ENCODE peak calls at places on chromosomes 1 and 21, in four cellular contexts. One of them, this sample, is unnamed.
A peak's percentile ranks its signal among the peaks of the same experiment; 100 is the strongest.

GRCh38 chr1:231872461-231872910 is 245.9 kb downstream of the DISC1 start:
- DNase-seq in suprapubic skin: no peak
- DNase-seq in ovary: no peak
- DNase-seq in heart left ventricle: no peak
- DNase-seq in this sample: no peak

GRCh38 chr1:187621961-187622360 is 793.2 kb downstream of the PLA2G4A start:
- DNase-seq in suprapubic skin: no peak
- DNase-seq in heart left ventricle: no peak
- DNase-seq in ovary: no peak
- DNase-seq in this sample: no peak

GRCh38 chr1:8551057-8551456 is 233.1 kb downstream of the SLC45A1 start:
- DNase-seq in suprapubic skin: no peak
- DNase-seq in heart left ventricle: no peak
- DNase-seq in ovary: no peak
- DNase-seq in this sample: no peak

GRCh38 chr21:32807717-32808380 is 36.3 kb upstream of the PAXBP1 start:
- DNase-seq in ovary: no peak
- DNase-seq in heart left ventricle: no peak
- DNase-seq in suprapubic skin: no peak
- DNase-seq in this sample: no peak

GRCh38 chr1:39124282-39124681 is 80.2 kb upstream of the MACF1 start:
- DNase-seq in ovary: no peak
- DNase-seq in suprapubic skin: no peak
- DNase-seq in heart left ventricle: no peak
- DNase-seq in this sample: no peak

GRCh38 chr1:82366694-82367093 is 566.0 kb downstream of the ADGRL2 start:
- DNase-seq in ovary: no peak
- DNase-seq in heart left ventricle: no peak
- DNase-seq in suprapubic skin: no peak
- DNase-seq in this sample: peak; percentile 79

GRCh38 chr1:74343191-74343590 is 108.0 kb downstream of the TNNI3K start:
- DNase-seq in heart left ventricle: peak; percentile 24
- DNase-seq in ovary: no peak
- DNase-seq in suprapubic skin: no peak
- DNase-seq in this sample: no peak

GRCh38 chr1:246035060-246035531 is 472.0 kb downstream of the SMYD3 start:
- DNase-seq in heart left ventricle: no peak
- DNase-seq in suprapubic skin: no peak
- DNase-seq in ovary: no peak
- DNase-seq in this sample: no peak

GRCh38 chr1:58982259-58982998 is 198.6 kb upstream of the JUN start:
- DNase-seq in suprapubic skin: peak; percentile 71
- DNase-seq in heart left ventricle: peak; percentile 47
- DNase-seq in ovary: peak; percentile 27
- DNase-seq in this sample: no peak

GRCh38 chr1:228146761-228147693 is 2.7 kb upstream of the GJC2 start:
- DNase-seq in suprapubic skin: peak; percentile 64
- DNase-seq in heart left ventricle: no peak
- DNase-seq in ovary: no peak
- DNase-seq in this sample: no peak

GRCh38 chr1:228145050-228145343 is 4.7 kb upstream of the GJC2 start:
- DNase-seq in suprapubic skin: peak; percentile 55
- DNase-seq in ovary: no peak
- DNase-seq in heart left ventricle: no peak
- DNase-seq in this sample: no peak

GRCh38 chr1:228147768-228148167 is 2.0 kb upstream of the GJC2 start:
- DNase-seq in heart left ventricle: no peak
- DNase-seq in suprapubic skin: peak; percentile 58
- DNase-seq in ovary: no peak
- DNase-seq in this sample: no peak

GRCh38 chr1:228144213-228145049 is 4.4 kb downstream of the GUK1 start:
- DNase-seq in ovary: no peak
- DNase-seq in suprapubic skin: peak; percentile 54
- DNase-seq in heart left ventricle: no peak
- DNase-seq in this sample: no peak

DNA sequence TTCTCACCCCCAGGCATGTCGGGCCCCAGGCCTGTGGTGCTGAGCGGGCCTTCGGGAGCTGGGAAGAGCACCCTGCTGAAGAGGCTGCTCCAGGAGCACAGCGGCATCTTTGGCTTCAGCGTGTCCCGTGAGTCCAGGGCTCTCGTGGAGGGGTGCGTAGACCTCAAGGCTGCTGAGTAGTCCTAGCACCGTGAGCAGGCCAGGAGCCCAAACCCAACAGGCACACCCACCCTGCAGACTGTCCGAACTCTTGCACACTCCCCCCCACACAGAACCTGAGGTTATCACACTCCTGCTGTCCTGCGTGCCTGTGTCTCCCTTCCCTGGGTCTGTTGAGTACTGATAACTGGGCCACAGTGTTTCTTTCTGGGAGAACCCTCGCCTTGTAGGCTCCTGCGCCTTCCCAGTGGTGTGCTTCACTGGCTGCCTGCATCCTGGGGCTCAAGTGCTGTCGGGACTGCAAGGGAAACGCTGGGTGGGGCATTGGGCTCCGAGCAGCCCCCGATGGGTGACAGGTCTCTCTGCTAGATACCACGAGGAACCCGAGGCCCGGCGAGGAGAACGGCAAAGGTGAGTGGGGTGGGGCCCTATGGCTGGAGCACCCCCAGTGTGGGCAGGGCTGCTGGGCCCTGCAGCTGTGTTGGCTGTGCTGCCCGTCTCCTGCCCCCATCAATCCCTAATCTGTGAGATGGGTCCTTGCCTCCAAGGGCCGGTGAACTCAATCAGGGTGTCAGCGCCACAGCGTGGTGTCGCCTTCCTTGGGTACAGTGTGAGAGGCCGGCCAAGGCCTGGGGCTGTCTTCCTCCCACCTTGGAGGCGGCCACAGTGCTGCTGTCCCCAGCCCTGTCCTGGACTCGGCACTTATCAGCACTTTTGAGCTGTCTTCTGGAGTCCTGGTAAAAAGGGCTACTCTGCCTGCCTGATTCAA is 4.0 kb upstream of the GJC2 start:
- DNase-seq in ovary: no peak
- DNase-seq in suprapubic skin: peak; percentile 61
- DNase-seq in heart left ventricle: no peak
- DNase-seq in this sample: no peak
- H3K27ac ChIP-seq in ovary: no peak overlapping the region
- H3K27ac ChIP-seq in suprapubic skin: no peak overlapping the region
- H3K27ac ChIP-seq in heart left ventricle: no peak overlapping the region
- H3K27ac ChIP-seq in this sample: no peak overlapping the region

GRCh38 chr1:111197598-111198289 is 2.7 kb downstream of the DENND2D start:
- DNase-seq in heart left ventricle: no peak
- DNase-seq in suprapubic skin: no peak
- DNase-seq in ovary: no peak
- DNase-seq in this sample: no peak

GRCh38 chr1:111200802-111201161 is 336 bp upstream of the DENND2D start:
- DNase-seq in suprapubic skin: no peak
- DNase-seq in heart left ventricle: no peak
- DNase-seq in ovary: no peak
- DNase-seq in this sample: no peak

GRCh38 chr1:111198836-111199235 is 1.6 kb downstream of the DENND2D start:
- DNase-seq in heart left ventricle: no peak
- DNase-seq in ovary: no peak
- DNase-seq in suprapubic skin: no peak
- DNase-seq in this sample: no peak

GRCh38 chr1:111199881-111200801 is at the start of gene DENND2D:
- DNase-seq in suprapubic skin: no peak
- DNase-seq in ovary: no peak
- DNase-seq in heart left ventricle: peak; percentile 44
- DNase-seq in this sample: no peak

DNA sequence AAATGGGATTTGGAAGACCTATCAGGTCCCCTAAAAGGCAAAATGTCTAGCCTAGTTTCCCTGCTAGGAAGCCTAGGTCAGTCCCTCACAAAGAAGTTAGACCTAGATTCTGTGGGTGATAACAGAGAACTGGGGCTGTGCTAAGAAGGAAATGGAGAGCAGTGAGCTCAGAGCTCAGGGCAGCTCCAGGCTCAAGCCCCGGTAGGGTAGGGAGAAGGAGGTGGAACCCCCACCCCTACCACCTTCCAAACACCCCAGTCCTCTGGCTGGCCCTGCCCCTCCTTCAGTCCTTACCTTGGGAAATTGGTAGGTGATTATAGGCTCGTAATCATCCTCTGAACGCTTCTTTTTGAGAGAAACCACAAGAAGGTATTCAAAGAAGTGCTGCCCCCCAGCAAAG is 1.1 kb downstream of the DENND2D start:
- DNase-seq in suprapubic skin: no peak
- DNase-seq in ovary: no peak
- DNase-seq in heart left ventricle: no peak
- DNase-seq in this sample: no peak
- H3K27ac ChIP-seq in suprapubic skin: peak overlapping the region; percentile 92
- H3K27ac ChIP-seq in ovary: no peak overlapping the region
- H3K27ac ChIP-seq in heart left ventricle: no peak overlapping the region
- H3K27ac ChIP-seq in this sample: no peak overlapping the region

GRCh38 chr1:183693521-183693920 is 40.4 kb upstream of the APOBEC4 start:
- DNase-seq in suprapubic skin: no peak
- DNase-seq in heart left ventricle: no peak
- DNase-seq in ovary: no peak
- DNase-seq in this sample: no peak
- H3K27ac ChIP-seq in suprapubic skin: no peak overlapping the region
- H3K27ac ChIP-seq in heart left ventricle: no peak overlapping the region
- H3K27ac ChIP-seq in ovary: no peak overlapping the region
- H3K27ac ChIP-seq in this sample: no peak overlapping the region

GRCh38 chr1:161298116-161298515 is 11.7 kb downstream of the MPZ start:
- DNase-seq in suprapubic skin: no peak
- DNase-seq in ovary: no peak
- DNase-seq in heart left ventricle: no peak
- DNase-seq in this sample: no peak

GRCh38 chr1:161304927-161305871 is 4.6 kb downstream of the MPZ start:
- DNase-seq in suprapubic skin: no peak
- DNase-seq in ovary: no peak
- DNase-seq in heart left ventricle: no peak
- DNase-seq in this sample: no peak

GRCh38 chr1:161300478-161300877 is 9.3 kb downstream of the MPZ start:
- DNase-seq in suprapubic skin: no peak
- DNase-seq in ovary: no peak
- DNase-seq in heart left ventricle: no peak
- DNase-seq in this sample: no peak

DNA sequence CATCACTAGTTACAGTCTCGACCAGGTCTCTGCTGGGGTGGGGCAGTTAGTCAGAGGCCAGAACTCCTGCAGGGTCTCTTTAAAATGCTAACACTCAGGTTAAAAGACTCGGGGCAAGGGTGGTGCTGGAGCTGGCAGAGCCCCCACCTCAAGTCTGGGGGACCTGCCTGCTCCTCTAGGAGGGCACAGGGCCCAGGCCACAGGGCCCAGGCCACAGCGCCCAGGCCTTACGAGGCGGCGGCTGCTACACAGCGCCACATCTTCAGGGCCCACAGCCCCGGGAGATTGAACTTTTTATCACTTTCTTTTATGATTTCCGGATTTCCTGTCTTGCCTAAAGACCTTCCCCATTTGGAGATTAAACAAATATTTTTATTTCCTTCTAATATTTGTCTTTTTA is 10.4 kb downstream of the MPZ start:
- DNase-seq in ovary: no peak
- DNase-seq in suprapubic skin: no peak
- DNase-seq in heart left ventricle: no peak
- DNase-seq in this sample: no peak
- H3K27ac ChIP-seq in ovary: no peak overlapping the region
- H3K27ac ChIP-seq in suprapubic skin: no peak overlapping the region
- H3K27ac ChIP-seq in heart left ventricle: no peak overlapping the region
- H3K27ac ChIP-seq in this sample: no peak overlapping the region

GRCh38 chr1:37517569-37517968 is 3.0 kb upstream of the MEAF6 start:
- DNase-seq in heart left ventricle: no peak
- DNase-seq in suprapubic skin: no peak
- DNase-seq in ovary: no peak
- DNase-seq in this sample: no peak

GRCh38 chr1:37514350-37515184 is at the start of gene MEAF6:
- DNase-seq in suprapubic skin: peak; percentile 88
- DNase-seq in ovary: peak; percentile 77
- DNase-seq in heart left ventricle: peak; percentile 88
- DNase-seq in this sample: no peak

GRCh38 chr1:37515185-37516034 is 844 bp upstream of the MEAF6 start:
- DNase-seq in heart left ventricle: no peak
- DNase-seq in ovary: no peak
- DNase-seq in suprapubic skin: no peak
- DNase-seq in this sample: no peak

GRCh38 chr1:37509181-37509580 is 5.4 kb downstream of the MEAF6 start:
- DNase-seq in ovary: no peak
- DNase-seq in suprapubic skin: no peak
- DNase-seq in heart left ventricle: no peak
- DNase-seq in this sample: no peak

DNA sequence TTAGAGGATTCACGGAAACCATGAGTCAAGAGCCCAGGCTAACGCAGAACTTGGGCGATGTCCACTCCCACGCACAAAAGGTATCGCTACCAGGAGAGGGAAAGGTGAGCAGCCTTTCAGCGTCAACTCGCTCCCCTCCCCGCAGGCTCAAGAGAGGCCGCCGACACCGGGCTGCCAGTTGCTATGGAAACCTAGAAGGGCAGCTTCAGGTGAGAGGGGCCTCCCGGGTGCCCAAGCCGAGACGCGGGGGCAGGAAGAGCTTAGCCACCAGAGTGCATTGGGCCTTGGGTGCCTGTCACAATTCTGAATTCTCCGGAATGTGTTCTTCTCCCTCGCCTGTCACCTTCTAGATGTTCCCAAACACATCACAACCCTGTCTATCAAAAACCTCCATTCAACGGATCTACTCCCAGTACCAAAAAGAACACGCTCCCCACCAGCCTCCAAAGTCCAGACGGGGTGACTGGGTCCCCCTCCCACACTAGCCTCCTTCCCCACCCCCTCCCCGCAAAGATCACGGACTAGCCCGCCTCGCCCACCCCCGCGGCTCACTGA is 694 bp downstream of the MEAF6 start:
- DNase-seq in ovary: peak; percentile 14
- DNase-seq in suprapubic skin: no peak
- DNase-seq in heart left ventricle: peak; percentile 22
- DNase-seq in this sample: no peak
- H3K27ac ChIP-seq in ovary: peak overlapping the region; percentile 70
- H3K27ac ChIP-seq in suprapubic skin: peak overlapping the region; percentile 94
- H3K27ac ChIP-seq in heart left ventricle: peak overlapping the region; percentile 95
- H3K27ac ChIP-seq in this sample: peak overlapping the region; percentile 85

This sample was measured in epithelial cell of prostate.